ENCODE peak calls at places on chromosome 16, in ten cellular contexts. One of them, this sample, is unnamed.

GRCh38 chr16:77300232-77300631 is 101.0 kb downstream of the SYCE1L start:
- DNase-seq in A549: no peak
- DNase-seq in nucleus accumbens: no peak
- DNase-seq in posterior cingulate gyrus: no peak
- DNase-seq in effector CD4-positive, alpha-beta T cell: no peak
- DNase-seq in NCI-H187: no peak
- DNase-seq in fibroblast of the aortic adventitia: no peak
- DNase-seq in Jurkat, Clone E6-1: no peak
- DNase-seq in effector memory CD4-positive, alpha-beta T cell: no peak
- DNase-seq in anterior cingulate cortex: no peak
- DNase-seq in this sample: no peak

GRCh38 chr16:88083582-88083981 is 132.3 kb downstream of the BANP start:
- DNase-seq in posterior cingulate gyrus: no peak
- DNase-seq in effector CD4-positive, alpha-beta T cell: no peak
- DNase-seq in effector memory CD4-positive, alpha-beta T cell: no peak
- DNase-seq in nucleus accumbens: no peak
- DNase-seq in NCI-H187: no peak
- DNase-seq in fibroblast of the aortic adventitia: no peak
- DNase-seq in A549: no peak
- DNase-seq in Jurkat, Clone E6-1: no peak
- DNase-seq in anterior cingulate cortex: no peak
- DNase-seq in this sample: no peak

GRCh38 chr16:69554495-69554894 is 11.3 kb upstream of the NFAT5 start:
- DNase-seq in effector memory CD4-positive, alpha-beta T cell: no peak
- DNase-seq in NCI-H187: no peak
- DNase-seq in effector CD4-positive, alpha-beta T cell: no peak
- DNase-seq in fibroblast of the aortic adventitia: no peak
- DNase-seq in A549: no peak
- DNase-seq in nucleus accumbens: no peak
- DNase-seq in Jurkat, Clone E6-1: peak
- DNase-seq in posterior cingulate gyrus: no peak
- DNase-seq in anterior cingulate cortex: no peak
- DNase-seq in this sample: no peak

GRCh38 chr16:89095401-89095974 is 1.8 kb downstream of the ACSF3 start:
- DNase-seq in A549: no peak
- DNase-seq in fibroblast of the aortic adventitia: no peak
- DNase-seq in effector CD4-positive, alpha-beta T cell: no peak
- DNase-seq in anterior cingulate cortex: no peak
- DNase-seq in effector memory CD4-positive, alpha-beta T cell: no peak
- DNase-seq in nucleus accumbens: no peak
- DNase-seq in NCI-H187: no peak
- DNase-seq in posterior cingulate gyrus: no peak
- DNase-seq in Jurkat, Clone E6-1: no peak
- DNase-seq in this sample: no peak

GRCh38 chr16:58019866-58020538 is 5.6 kb upstream of the MMP15 start:
- DNase-seq in A549: no peak
- DNase-seq in nucleus accumbens: no peak
- DNase-seq in Jurkat, Clone E6-1: no peak
- DNase-seq in NCI-H187: no peak
- DNase-seq in fibroblast of the aortic adventitia: no peak
- DNase-seq in posterior cingulate gyrus: no peak
- DNase-seq in effector CD4-positive, alpha-beta T cell: no peak
- DNase-seq in effector memory CD4-positive, alpha-beta T cell: no peak
- DNase-seq in anterior cingulate cortex: no peak
- DNase-seq in this sample: no peak

GRCh38 chr16:84550096-84550495 is 45.6 kb upstream of the MEAK7 start:
- DNase-seq in Jurkat, Clone E6-1: no peak
- DNase-seq in anterior cingulate cortex: no peak
- DNase-seq in effector CD4-positive, alpha-beta T cell: no peak
- DNase-seq in posterior cingulate gyrus: no peak
- DNase-seq in effector memory CD4-positive, alpha-beta T cell: no peak
- DNase-seq in fibroblast of the aortic adventitia: no peak
- DNase-seq in A549: no peak
- DNase-seq in nucleus accumbens: no peak
- DNase-seq in NCI-H187: no peak
- DNase-seq in this sample: no peak

GRCh38 chr16:87470332-87470731 is 22.5 kb downstream of the ZCCHC14 start:
- DNase-seq in posterior cingulate gyrus: no peak
- DNase-seq in NCI-H187: no peak
- DNase-seq in fibroblast of the aortic adventitia: no peak
- DNase-seq in Jurkat, Clone E6-1: no peak
- DNase-seq in nucleus accumbens: no peak
- DNase-seq in effector memory CD4-positive, alpha-beta T cell: no peak
- DNase-seq in effector CD4-positive, alpha-beta T cell: no peak
- DNase-seq in anterior cingulate cortex: no peak
- DNase-seq in A549: no peak
- DNase-seq in this sample: no peak

GRCh38 chr16:3536851-3537250 is 36.0 kb downstream of the CLUAP1 start:
- DNase-seq in effector CD4-positive, alpha-beta T cell: no peak
- DNase-seq in anterior cingulate cortex: no peak
- DNase-seq in fibroblast of the aortic adventitia: peak
- DNase-seq in A549: no peak
- DNase-seq in nucleus accumbens: no peak
- DNase-seq in Jurkat, Clone E6-1: no peak
- DNase-seq in NCI-H187: no peak
- DNase-seq in posterior cingulate gyrus: no peak
- DNase-seq in effector memory CD4-positive, alpha-beta T cell: no peak
- DNase-seq in this sample: no peak

GRCh38 chr16:24849641-24850040 is 3.9 kb downstream of the SLC5A11 start:
- DNase-seq in NCI-H187: no peak
- DNase-seq in effector CD4-positive, alpha-beta T cell: no peak
- DNase-seq in nucleus accumbens: no peak
- DNase-seq in anterior cingulate cortex: no peak
- DNase-seq in posterior cingulate gyrus: no peak
- DNase-seq in Jurkat, Clone E6-1: no peak
- DNase-seq in A549: no peak
- DNase-seq in fibroblast of the aortic adventitia: no peak
- DNase-seq in effector memory CD4-positive, alpha-beta T cell: no peak
- DNase-seq in this sample: no peak

GRCh38 chr16:1920727-1921155 is 2.5 kb upstream of the HS3ST6 start:
- DNase-seq in effector memory CD4-positive, alpha-beta T cell: no peak
- DNase-seq in nucleus accumbens: no peak
- DNase-seq in fibroblast of the aortic adventitia: no peak
- DNase-seq in NCI-H187: peak
- DNase-seq in Jurkat, Clone E6-1: no peak
- DNase-seq in effector CD4-positive, alpha-beta T cell: no peak
- DNase-seq in posterior cingulate gyrus: no peak
- DNase-seq in A549: no peak
- DNase-seq in anterior cingulate cortex: no peak
- DNase-seq in this sample: no peak

GRCh38 chr16:85612191-85612800 is 826 bp upstream of the GSE1 start:
- DNase-seq in effector memory CD4-positive, alpha-beta T cell: no peak
- DNase-seq in posterior cingulate gyrus: no peak
- DNase-seq in nucleus accumbens: peak
- DNase-seq in anterior cingulate cortex: no peak
- DNase-seq in fibroblast of the aortic adventitia: peak
- DNase-seq in A549: peak
- DNase-seq in Jurkat, Clone E6-1: peak
- DNase-seq in NCI-H187: peak
- DNase-seq in effector CD4-positive, alpha-beta T cell: no peak
- DNase-seq in this sample: peak

GRCh38 chr16:84234656-84235285 is 5.0 kb downstream of the KCNG4 start:
- DNase-seq in nucleus accumbens: no peak
- DNase-seq in A549: no peak
- DNase-seq in effector memory CD4-positive, alpha-beta T cell: no peak
- DNase-seq in posterior cingulate gyrus: no peak
- DNase-seq in NCI-H187: no peak
- DNase-seq in fibroblast of the aortic adventitia: peak
- DNase-seq in anterior cingulate cortex: no peak
- DNase-seq in Jurkat, Clone E6-1: no peak
- DNase-seq in effector CD4-positive, alpha-beta T cell: no peak
- DNase-seq in this sample: no peak

GRCh38 chr16:58272855-58273254 is 22.0 kb downstream of the PRSS54 start:
- DNase-seq in NCI-H187: no peak
- DNase-seq in effector CD4-positive, alpha-beta T cell: no peak
- DNase-seq in effector memory CD4-positive, alpha-beta T cell: no peak
- DNase-seq in fibroblast of the aortic adventitia: no peak
- DNase-seq in posterior cingulate gyrus: no peak
- DNase-seq in anterior cingulate cortex: no peak
- DNase-seq in Jurkat, Clone E6-1: no peak
- DNase-seq in nucleus accumbens: no peak
- DNase-seq in A549: no peak
- DNase-seq in this sample: no peak